ENCODE peak calls at places on chromosomes 5 and 9, in seven cellular contexts. Y, Z, D, C, W, O and U are unnamed samples.
A peak's percentile ranks its signal among the peaks of the same experiment; 100 is the strongest.

GRCh38 chr9:115204827-115205506 is 87.0 kb upstream of the TNC start:
- DNase-seq in Y (no peak), Z (no peak), D (no peak), C (no peak), W (no peak), O (no peak), U (no peak)

GRCh38 chr9:127788337-127789011 is 2.6 kb downstream of the CDK9 start:
- DNase-seq in Y (no peak), Z (no peak), D (no peak), C (no peak), W (no peak), O (no peak), U (no peak)

GRCh38 chr9:14423816-14424261 is 109.9 kb upstream of the NFIB start:
- DNase-seq in Y (no peak), Z (no peak), D (no peak), C (no peak), W (peak; percentile 70), O (no peak), U (no peak)

GRCh38 chr9:21941337-21941995 is 52.7 kb downstream of the CDKN2A start:
- DNase-seq in Y (no peak), Z (no peak), D (no peak), C (no peak), W (no peak), O (no peak), U (no peak)

GRCh38 chr5:90344693-90345092 is 64.9 kb downstream of the CETN3 start:
- DNase-seq in Y (no peak), Z (no peak), D (no peak), C (no peak), W (no peak), O (no peak), U (no peak)

GRCh38 chr5:174532453-174533126 is 191.8 kb upstream of the MSX2 start:
- DNase-seq in Y (peak; percentile 86), Z (no peak), D (peak; percentile 21), C (peak; percentile 79), W (peak; percentile 90), O (peak; percentile 71), U (no peak)

GRCh38 chr5:177429248-177430045 is 3.0 kb downstream of the GRK6 start:
- DNase-seq in Y (peak; percentile 60), Z (peak; percentile 72), D (no peak), C (peak; percentile 86), W (no peak), O (no peak), U (no peak)

GRCh38 chr9:79684711-79685575 is 113.2 kb downstream of the TLE4 start:
- DNase-seq in Y (no peak), Z (no peak), D (no peak), C (no peak), W (no peak), O (no peak), U (no peak)

GRCh38 chr5:32639943-32640342 is 54.6 kb downstream of the SUB1 start:
- DNase-seq in Y (no peak), Z (no peak), D (no peak), C (no peak), W (no peak), O (no peak), U (no peak)

GRCh38 chr9:134301387-134302129 is 24.7 kb upstream of the RXRA start:
- DNase-seq in Y (no peak), Z (peak; percentile 74), D (no peak), C (no peak), W (no peak), O (no peak), U (no peak)

GRCh38 chr5:33558489-33558888 is 117.7 kb downstream of the TARS1 start:
- DNase-seq in Y (no peak), Z (no peak), D (no peak), C (no peak), W (no peak), O (no peak), U (no peak)

GRCh38 chr9:130348881-130349280 is 83.3 kb downstream of the HMCN2 start:
- DNase-seq in Y (no peak), Z (no peak), D (no peak), C (no peak), W (no peak), O (no peak), U (no peak)

GRCh38 chr5:9932770-9933169 is 302.6 kb upstream of the TAS2R1 start:
- DNase-seq in Y (no peak), Z (no peak), D (no peak), C (no peak), W (peak; percentile 27), O (no peak), U (no peak)

GRCh38 chr9:124708633-124709032 is 62.5 kb downstream of the NR6A1 start:
- DNase-seq in Y (no peak), Z (no peak), D (peak; percentile 49), C (no peak), W (no peak), O (no peak), U (no peak)

GRCh38 chr9:80650964-80651555 is 1038.3 kb downstream of the TLE1 start:
- DNase-seq in Y (no peak), Z (no peak), D (no peak), C (no peak), W (no peak), O (no peak), U (no peak)

GRCh38 chr9:4489562-4489918 is 728 bp upstream of the SLC1A1 start:
- DNase-seq in Y (peak; percentile 44), Z (no peak), D (no peak), C (no peak), W (peak; percentile 57), O (no peak), U (no peak)

GRCh38 chr5:38193015-38193581 is 65.3 kb upstream of the EGFLAM start:
- DNase-seq in Y (peak; percentile 75), Z (no peak), D (peak; percentile 64), C (peak; percentile 81), W (peak; percentile 85), O (peak; percentile 80), U (peak; percentile 38)

GRCh38 chr5:151298063-151298462 is 5.5 kb downstream of the SLC36A3 start:
- DNase-seq in Y (no peak), Z (peak; percentile 26), D (peak; percentile 68), C (no peak), W (peak; percentile 88), O (no peak), U (peak; percentile 43)

GRCh38 chr9:137333016-137333726 is 31.1 kb upstream of the NRARP start:
- DNase-seq in Y (no peak), Z (no peak), D (no peak), C (peak; percentile 41), W (no peak), O (no peak), U (no peak)

DNA sequence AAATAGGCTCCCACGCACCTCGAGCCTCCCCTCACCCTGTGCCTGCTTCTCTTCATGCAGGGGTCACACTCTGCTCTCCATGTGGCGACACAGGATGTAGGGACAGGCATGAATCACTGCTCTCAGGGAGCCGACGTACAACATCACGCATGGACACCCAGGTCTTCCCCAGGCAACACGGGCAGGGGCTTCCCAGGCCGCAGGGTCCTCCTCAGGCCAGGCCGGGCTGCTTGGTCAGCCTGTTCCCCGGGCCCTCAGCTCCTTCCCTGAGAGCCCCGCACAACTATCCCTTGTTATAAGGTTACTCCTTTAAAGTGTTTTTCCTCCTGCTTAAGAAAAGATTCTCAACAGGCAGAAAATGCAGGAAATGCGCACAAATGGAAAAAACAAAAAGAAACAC is 1.1 kb downstream of the SLC6A18 start:
- DNase-seq in Y (no peak), Z (no peak), D (no peak), C (no peak), W (no peak), O (no peak), U (no peak)
- TF ChIP-seq POLR2AphosphoS5 in Y (no peak), Z (no peak), D (no peak), C (no peak), W (no peak), O (no peak), U (no peak)

GRCh38 chr5:180090098-180090768 is 18.7 kb upstream of the RNF130 start:
- DNase-seq in Y (peak; percentile 69), Z (no peak), D (peak; percentile 36), C (peak; percentile 84), W (peak; percentile 96), O (no peak), U (no peak)
- TF ChIP-seq POLR2AphosphoS5 in Y (peak; percentile 17), Z (no peak), D (no peak), C (no peak), W (peak; percentile 40), O (peak; percentile 26), U (no peak)

DNA sequence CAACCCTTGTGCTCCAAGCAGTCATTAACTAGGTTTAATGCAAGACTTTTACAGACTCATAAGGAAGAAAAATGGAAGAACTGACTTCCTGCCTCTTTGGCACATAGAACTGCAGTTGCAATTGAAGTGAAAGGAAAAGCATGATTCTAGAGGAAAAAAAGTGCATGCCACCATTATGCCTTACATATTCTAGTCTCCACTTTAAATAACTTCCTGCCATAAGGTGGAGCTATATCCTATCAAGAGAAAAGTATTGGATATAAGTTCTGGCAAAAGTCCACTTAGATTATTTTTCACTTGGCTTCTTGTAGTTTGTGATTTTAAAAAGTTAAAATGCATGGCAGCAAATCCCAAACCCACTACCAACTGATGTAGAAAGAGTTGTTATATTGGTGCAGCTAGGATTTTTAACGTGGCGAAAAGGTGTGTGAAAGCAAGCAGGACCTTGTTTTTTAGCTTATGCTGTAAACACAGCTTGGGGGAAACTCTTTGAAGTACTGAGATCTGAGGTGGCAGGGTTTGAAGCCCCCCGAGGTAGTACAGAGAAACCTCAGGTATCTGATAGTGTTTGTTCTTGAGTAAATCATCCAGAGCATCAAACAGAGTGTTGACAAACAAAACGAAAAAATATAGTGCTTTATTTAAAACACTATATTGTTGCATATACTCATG is 117.9 kb downstream of the ANXA1 start:
- DNase-seq in Y (no peak), Z (no peak), D (peak; percentile 44), C (no peak), W (peak; percentile 61), O (no peak), U (no peak)
- TF ChIP-seq POLR2AphosphoS5 in Y (no peak), Z (no peak), D (no peak), C (no peak), W (no peak), O (no peak), U (no peak)

GRCh38 chr9:131382850-131383729 is 10.8 kb upstream of the PRRC2B start:
- DNase-seq in Y (peak; percentile 77), Z (no peak), D (peak; percentile 68), C (peak; percentile 87), W (peak; percentile 95), O (no peak), U (no peak)
- TF ChIP-seq POLR2AphosphoS5 in Y (peak; percentile 42), Z (no peak), D (no peak), C (peak; percentile 57), W (peak; percentile 13), O (peak; percentile 31), U (no peak)

DNA sequence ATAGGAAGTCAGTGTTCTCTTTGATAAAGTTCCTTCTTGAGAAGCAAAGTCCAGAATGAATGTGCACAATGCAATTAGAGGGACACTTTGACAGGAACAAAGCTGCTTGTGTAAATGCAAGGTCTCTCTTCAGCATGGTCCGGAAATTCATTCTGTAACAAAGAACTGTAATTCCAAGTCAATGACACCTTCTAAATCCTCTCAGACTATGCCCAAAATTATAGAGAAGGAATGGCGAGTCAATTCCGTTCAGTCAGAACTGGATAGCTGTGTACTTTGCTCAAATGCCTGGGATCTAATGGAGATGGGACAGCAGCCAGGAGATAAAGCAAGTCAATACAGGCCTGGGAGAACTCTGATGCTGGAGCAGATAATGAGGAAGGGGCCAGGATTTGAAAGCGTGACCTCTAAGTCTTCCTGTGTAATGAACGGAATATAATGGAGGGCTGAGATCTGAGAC is 96.4 kb upstream of the SPRY4 start:
- DNase-seq in Y (no peak), Z (no peak), D (peak; percentile 91), C (no peak), W (no peak), O (no peak), U (no peak)
- TF ChIP-seq POLR2AphosphoS5 in Y (no peak), Z (no peak), D (no peak), C (no peak), W (no peak), O (no peak), U (no peak)

GRCh38 chr5:172007795-172008465 is 1.5 kb upstream of the FBXW11 start:
- DNase-seq in Y (no peak), Z (no peak), D (no peak), C (no peak), W (no peak), O (no peak), U (no peak)
- TF ChIP-seq POLR2AphosphoS5 in Y (no peak), Z (no peak), D (no peak), C (no peak), W (no peak), O (no peak), U (no peak)